ENCODE peak calls at places on chromosomes 4 and X, in eight cellular contexts. W is CD8-positive, alpha-beta T cell; Q is tibial artery; L is right cardiac atrium; D is naive thymus-derived CD4-positive, alpha-beta T cell; B is PC-3; N is lung; G is iPS DF 6.9. K is an unnamed sample.

GRCh38 chr4:101232074-101232776 is 115.1 kb downstream of the PPP3CA start:
- DNase-seq in D (no peak), B (peak; percentile 67), N (no peak), G (no peak), W (no peak), L (no peak), Q (no peak), K (no peak)

GRCh38 chr4:142696334-142697122 is 149.6 kb downstream of the INPP4B start:
- DNase-seq in Q (no peak), N (no peak), G (no peak), B (no peak), L (no peak), W (peak; percentile 21), D (peak; percentile 48), K (no peak)

GRCh38 chrX:13250831-13251612 is 68.8 kb downstream of the ATXN3L start:
- DNase-seq in Q (peak; percentile 61), L (peak; percentile 33), B (no peak), D (no peak), G (no peak), N (no peak), W (no peak), K (no peak)

GRCh38 chrX:52988985-52989917 is 30.9 kb upstream of the FAM156A start:
- DNase-seq in D (no peak), L (no peak), W (no peak), B (peak; percentile 37), Q (no peak), G (no peak), N (no peak), K (peak; percentile 48)

GRCh38 chr4:134702374-134702773 is 500.8 kb upstream of the PABPC4L start:
- DNase-seq in G (no peak), D (no peak), L (no peak), B (no peak), Q (no peak), W (no peak), N (no peak), K (no peak)

GRCh38 chr4:102341201-102341600 is 4.1 kb downstream of the SLC39A8 start:
- DNase-seq in G (no peak), D (no peak), W (no peak), Q (no peak), L (no peak), N (no peak), B (no peak), K (no peak)

GRCh38 chr4:42282081-42282901 is 115.0 kb upstream of the SHISA3 start:
- DNase-seq in D (peak; percentile 30), G (no peak), N (no peak), W (no peak), L (no peak), Q (no peak), B (peak; percentile 89), K (peak; percentile 10)

GRCh38 chr4:164959896-164960295 is 17.6 kb downstream of the TRIM61 start:
- DNase-seq in B (peak; percentile 48), W (no peak), Q (no peak), L (no peak), N (no peak), D (no peak), G (no peak), K (no peak)

GRCh38 chr4:98928131-98928504 is 815 bp downstream of the EIF4E start:
- DNase-seq in L (peak; percentile 77), D (peak; percentile 51), N (peak; percentile 57), B (peak; percentile 57), W (peak; percentile 68), Q (peak; percentile 75), G (peak; percentile 67), K (peak; percentile 69)

GRCh38 chrX:107701493-107702121 is 73.3 kb downstream of the PRPS1 start:
- DNase-seq in G (no peak), B (no peak), L (no peak), D (no peak), Q (no peak), N (no peak), W (no peak), K (no peak)
- H3K4me3 ChIP-seq in G (no peak overlapping the region), B (no peak overlapping the region), L (no peak overlapping the region), D (no peak overlapping the region), Q (no peak overlapping the region), N (no peak overlapping the region), W (no peak overlapping the region), K (no peak overlapping the region)

DNA sequence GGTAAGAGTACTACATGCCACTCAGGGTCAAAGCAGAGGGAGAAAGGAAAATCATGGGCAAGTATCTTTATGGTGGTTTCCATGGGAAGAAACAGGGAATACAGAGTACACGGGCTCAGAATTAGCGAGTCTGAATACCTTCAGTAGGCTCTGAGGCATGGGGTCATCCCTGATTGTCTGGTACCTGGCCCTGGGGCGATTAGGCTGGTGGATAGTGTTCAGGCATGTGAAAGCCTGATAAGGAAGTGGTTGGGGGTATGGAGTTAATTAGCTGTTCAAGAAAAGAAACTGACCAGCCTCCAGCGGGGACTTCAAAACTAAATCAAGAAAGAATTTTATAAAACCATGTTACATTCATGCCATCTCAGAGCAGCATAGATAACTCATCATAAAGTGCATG is 518.8 kb downstream of the RAB28 start:
- DNase-seq in B (no peak), G (no peak), D (no peak), Q (no peak), W (no peak), L (no peak), N (no peak), K (no peak)
- H3K4me3 ChIP-seq in B (no peak overlapping the region), G (no peak overlapping the region), D (no peak overlapping the region), Q (no peak overlapping the region), W (no peak overlapping the region), L (no peak overlapping the region), N (no peak overlapping the region), K (no peak overlapping the region)

DNA sequence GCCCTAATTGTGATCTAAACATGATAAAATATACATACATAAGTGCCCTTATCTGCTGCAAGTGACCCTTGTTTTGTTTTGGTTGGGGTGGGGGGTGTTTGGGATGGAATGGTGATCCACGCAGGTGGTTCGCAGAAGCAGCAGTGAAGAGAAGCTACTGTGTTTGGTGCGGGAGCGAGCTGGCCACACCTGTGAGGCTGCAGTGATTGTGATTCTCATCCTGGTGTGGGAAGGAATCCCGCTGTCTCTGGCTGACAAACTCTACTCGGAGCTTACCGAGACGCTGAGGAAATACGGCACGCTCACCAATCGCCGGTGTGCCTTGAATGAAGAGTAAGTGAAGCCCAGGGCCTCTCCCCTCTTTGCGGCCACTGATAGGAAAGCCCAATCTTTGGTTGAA is 96.8 kb downstream of the TET2 start:
- DNase-seq in Q (no peak), B (no peak), D (no peak), W (no peak), L (peak; percentile 14), G (no peak), N (no peak), K (no peak)
- H3K4me3 ChIP-seq in Q (no peak overlapping the region), B (no peak overlapping the region), D (no peak overlapping the region), W (no peak overlapping the region), L (no peak overlapping the region), G (no peak overlapping the region), N (no peak overlapping the region), K (no peak overlapping the region)

GRCh38 chrX:153333821-153334653 is at the start of gene ZNF275:
- DNase-seq in D (peak; percentile 84), W (peak; percentile 75), G (no peak), B (peak; percentile 79), N (peak; percentile 70), L (peak; percentile 91), Q (peak; percentile 90), K (peak; percentile 48)

GRCh38 chrX:153336128-153336894 is 2.4 kb downstream of the ZNF275 start:
- DNase-seq in D (peak; percentile 15), N (no peak), G (no peak), B (peak; percentile 26), L (no peak), W (no peak), Q (no peak), K (no peak)

GRCh38 chrX:153334654-153335295 is 822 bp downstream of the ZNF275 start:
- DNase-seq in Q (no peak), L (no peak), W (no peak), N (no peak), G (no peak), D (no peak), B (no peak), K (no peak)

GRCh38 chrX:153336988-153337387 is 3.0 kb downstream of the ZNF275 start:
- DNase-seq in D (no peak), N (no peak), B (no peak), Q (no peak), G (no peak), W (no peak), L (no peak), K (no peak)

GRCh38 chrX:153333271-153333670 is 682 bp upstream of the ZNF275 start:
- DNase-seq in G (no peak), N (no peak), W (no peak), D (no peak), Q (no peak), L (no peak), B (peak; percentile 11), K (no peak)
- H3K4me3 ChIP-seq in G (no peak overlapping the region), N (no peak overlapping the region), W (no peak overlapping the region), D (no peak overlapping the region), Q (no peak overlapping the region), L (no peak overlapping the region), B (peak overlapping the region; percentile 61), K (peak overlapping the region; percentile 31)